ENCODE peak calls at places on chromosomes 13 and 19, in five cellular contexts. P is left lung, E is cardiac fibroblast, K is mucosa of descending colon, J is heart left ventricle. Y is an unnamed sample.

GRCh38 chr19:53511933-53512374 is 26.0 kb upstream of the ZNF331 start:
- DNase-seq in P (peak; percentile 45), E (peak; percentile 78), K (peak; percentile 70), J (peak; percentile 45), Y (no peak)

GRCh38 chr19:2607712-2608601 is 94.5 kb downstream of the GNG7 start:
- DNase-seq in P (no peak), E (no peak), K (peak; percentile 37), J (no peak), Y (no peak)

GRCh38 chr13:51797664-51798488 is 6.1 kb downstream of the DHRS12 start:
- DNase-seq in P (no peak), E (peak; percentile 72), K (no peak), J (no peak), Y (peak; percentile 64)

GRCh38 chr19:2477141-2477710 is 1.3 kb downstream of the GADD45B start:
- DNase-seq in P (peak; percentile 57), E (peak; percentile 51), K (peak; percentile 76), J (peak; percentile 66), Y (no peak)

GRCh38 chr19:35216833-35217707 is 11.5 kb downstream of the FAM187B start:
- DNase-seq in P (no peak), E (no peak), K (no peak), J (peak; percentile 37), Y (no peak)

GRCh38 chr19:56383826-56384605 is 9.3 kb downstream of the ZNF582 start:
- DNase-seq in P (no peak), E (peak; percentile 66), K (no peak), J (no peak), Y (no peak)

GRCh38 chr13:21259571-21260455 is 83.4 kb downstream of the MRPL57 start:
- DNase-seq in P (no peak), E (no peak), K (no peak), J (no peak), Y (no peak)

GRCh38 chr19:4112367-4112766 is 11.6 kb downstream of the MAP2K2 start:
- DNase-seq in P (no peak), E (no peak), K (no peak), J (no peak), Y (no peak)

GRCh38 chr19:30036154-30037129 is 94.4 kb downstream of the URI1 start:
- DNase-seq in P (no peak), E (peak; percentile 9), K (no peak), J (no peak), Y (no peak)

GRCh38 chr13:62327367-62327766 is 911.7 kb upstream of the PCDH20 start:
- DNase-seq in P (no peak), E (no peak), K (no peak), J (no peak), Y (no peak)

GRCh38 chr19:1747285-1748114 is 5.8 kb upstream of the ONECUT3 start:
- DNase-seq in P (no peak), E (peak; percentile 94), K (no peak), J (no peak), Y (no peak)

GRCh38 chr13:54162069-54162468 is 1133.5 kb downstream of the OLFM4 start:
- DNase-seq in P (no peak), E (no peak), K (no peak), J (no peak), Y (peak; percentile 5)

GRCh38 chr13:106570354-106570822 is 2.5 kb upstream of the ARGLU1 start:
- DNase-seq in P (peak; percentile 73), E (peak; percentile 78), K (peak; percentile 71), J (peak; percentile 75), Y (no peak)

GRCh38 chr19:5567360-5567970 is at the start of gene TINCR:
- DNase-seq in P (no peak), E (no peak), K (no peak), J (no peak), Y (no peak)

GRCh38 chr19:28960986-28961705 is 251.8 kb downstream of the UQCRFS1 start:
- DNase-seq in P (no peak), E (peak; percentile 92), K (no peak), J (no peak), Y (no peak)

GRCh38 chr13:58452123-58452623 is 820.6 kb downstream of the PCDH17 start:
- DNase-seq in P (no peak), E (no peak), K (no peak), J (no peak), Y (no peak)

GRCh38 chr19:54905908-54906511 is at the start of gene NCR1:
- DNase-seq in P (no peak), E (no peak), K (no peak), J (no peak), Y (no peak)

GRCh38 chr13:112573710-112574109 is 14.2 kb downstream of the TUBGCP3 start:
- DNase-seq in P (peak; percentile 60), E (no peak), K (no peak), J (no peak), Y (no peak)

GRCh38 chr13:48853381-48854102 is 122.2 kb upstream of the FNDC3A start:
- DNase-seq in P (no peak), E (peak; percentile 86), K (no peak), J (no peak), Y (no peak)

GRCh38 chr19:19610376-19611240 is 7.9 kb downstream of the PBX4 start:
- DNase-seq in P (no peak), E (no peak), K (no peak), J (no peak), Y (no peak)

GRCh38 chr13:64069892-64070291 is 2654.2 kb upstream of the PCDH20 start:
- DNase-seq in P (no peak), E (no peak), K (no peak), J (no peak), Y (no peak)

GRCh38 chr13:37132211-37132610 is 26.7 kb upstream of the CSNK1A1L start:
- DNase-seq in P (no peak), E (peak; percentile 63), K (no peak), J (no peak), Y (no peak)

GRCh38 chr19:17078920-17079709 is 3.5 kb downstream of the MYO9B start:
- DNase-seq in P (no peak), E (no peak), K (no peak), J (no peak), Y (no peak)

GRCh38 chr19:19033176-19033425 is 216 bp downstream of the SUGP2 start:
- DNase-seq in P (no peak), E (no peak), K (no peak), J (no peak), Y (no peak)

GRCh38 chr19:18645035-18645511 is 8.2 kb downstream of the KLHL26 start:
- DNase-seq in P (no peak), E (no peak), K (no peak), J (no peak), Y (no peak)

GRCh38 chr19:15419413-15420025 is 731 bp upstream of the AKAP8L start:
- DNase-seq in P (no peak), E (peak; percentile 28), K (no peak), J (no peak), Y (no peak)

DNA sequence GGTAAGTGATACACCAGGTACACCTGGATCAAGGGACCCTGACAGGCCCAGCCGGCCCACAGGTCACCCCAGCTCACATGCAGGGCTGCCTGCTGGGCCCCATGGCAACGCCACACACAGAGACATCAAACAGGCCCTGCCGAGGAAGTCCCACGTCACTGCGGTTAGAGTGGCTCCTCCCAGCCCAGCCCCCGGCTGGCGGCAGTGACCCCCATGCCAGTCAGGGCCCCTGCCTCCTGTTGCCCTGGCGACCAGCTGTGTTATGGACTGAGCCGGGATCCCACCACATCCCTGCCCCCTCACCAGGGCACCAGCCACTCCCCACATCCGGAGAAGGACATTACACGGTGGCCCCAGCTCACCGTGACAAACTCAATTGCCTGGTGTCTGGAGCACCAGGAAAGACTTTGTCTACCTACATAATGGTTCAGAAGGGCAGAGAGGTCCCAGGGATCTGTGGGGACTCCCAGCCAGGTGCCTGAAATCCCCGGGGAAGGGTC is 30.4 kb upstream of the NANOS3 start:
- DNase-seq in P (peak; percentile 95), E (peak; percentile 89), K (peak; percentile 91), J (peak; percentile 92), Y (peak; percentile 84)
- H3K4me3 ChIP-seq in P (peak overlapping the region; percentile 41), E (no peak overlapping the region), K (no peak overlapping the region), J (peak overlapping the region; percentile 62), Y (peak overlapping the region; percentile 64)

DNA sequence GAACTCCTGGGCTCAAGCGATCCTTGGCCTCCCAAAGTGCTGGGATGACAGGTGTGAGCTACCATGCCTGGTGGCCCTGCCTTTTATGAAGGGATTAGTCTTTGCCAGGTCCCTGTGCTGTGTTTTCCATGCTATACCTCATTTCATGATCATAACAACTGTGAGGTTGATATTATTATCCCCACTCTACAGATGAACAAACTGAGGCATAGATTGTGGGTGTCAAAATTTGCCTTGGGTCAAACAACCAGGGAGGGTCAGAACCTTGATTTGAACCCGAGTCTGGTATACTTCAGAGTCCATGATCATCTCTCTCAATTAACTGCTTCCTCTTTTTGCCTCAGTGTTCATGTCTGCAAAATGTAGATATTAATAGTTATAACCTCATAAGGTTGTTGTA is 6.9 kb downstream of the PINLYP start:
- DNase-seq in P (no peak), E (no peak), K (no peak), J (no peak), Y (no peak)
- H3K4me3 ChIP-seq in P (no peak overlapping the region), E (no peak overlapping the region), K (no peak overlapping the region), J (no peak overlapping the region), Y (no peak overlapping the region)

DNA sequence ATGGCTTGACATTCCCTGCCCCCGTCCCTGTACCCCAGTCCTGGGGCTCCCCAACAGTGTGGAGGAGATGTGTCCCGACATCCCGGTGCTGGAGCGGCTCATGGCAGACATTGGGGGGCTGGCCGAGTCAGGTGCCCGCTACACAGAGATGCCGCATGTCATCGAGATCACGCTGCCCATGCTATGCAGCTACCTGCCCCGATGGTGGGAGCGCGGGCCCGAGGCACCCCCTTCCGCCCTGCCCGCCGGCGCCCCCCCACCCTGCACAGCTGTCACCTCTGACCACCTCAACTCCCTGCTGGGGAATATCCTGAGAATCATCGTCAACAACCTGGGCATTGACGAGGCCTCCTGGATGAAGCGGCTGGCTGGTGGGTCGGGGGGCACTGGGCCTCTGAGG is 83.8 kb downstream of the RYR1 start:
- DNase-seq in P (no peak), E (no peak), K (no peak), J (no peak), Y (no peak)
- H3K4me3 ChIP-seq in P (no peak overlapping the region), E (no peak overlapping the region), K (no peak overlapping the region), J (no peak overlapping the region), Y (no peak overlapping the region)

GRCh38 chr19:21022996-21023395 is 2.5 kb downstream of the ZNF430 start:
- DNase-seq in P (no peak), E (peak; percentile 80), K (no peak), J (no peak), Y (no peak)

GRCh38 chr19:21023901-21024300 is 3.4 kb downstream of the ZNF430 start:
- DNase-seq in P (no peak), E (peak; percentile 68), K (no peak), J (no peak), Y (no peak)

DNA sequence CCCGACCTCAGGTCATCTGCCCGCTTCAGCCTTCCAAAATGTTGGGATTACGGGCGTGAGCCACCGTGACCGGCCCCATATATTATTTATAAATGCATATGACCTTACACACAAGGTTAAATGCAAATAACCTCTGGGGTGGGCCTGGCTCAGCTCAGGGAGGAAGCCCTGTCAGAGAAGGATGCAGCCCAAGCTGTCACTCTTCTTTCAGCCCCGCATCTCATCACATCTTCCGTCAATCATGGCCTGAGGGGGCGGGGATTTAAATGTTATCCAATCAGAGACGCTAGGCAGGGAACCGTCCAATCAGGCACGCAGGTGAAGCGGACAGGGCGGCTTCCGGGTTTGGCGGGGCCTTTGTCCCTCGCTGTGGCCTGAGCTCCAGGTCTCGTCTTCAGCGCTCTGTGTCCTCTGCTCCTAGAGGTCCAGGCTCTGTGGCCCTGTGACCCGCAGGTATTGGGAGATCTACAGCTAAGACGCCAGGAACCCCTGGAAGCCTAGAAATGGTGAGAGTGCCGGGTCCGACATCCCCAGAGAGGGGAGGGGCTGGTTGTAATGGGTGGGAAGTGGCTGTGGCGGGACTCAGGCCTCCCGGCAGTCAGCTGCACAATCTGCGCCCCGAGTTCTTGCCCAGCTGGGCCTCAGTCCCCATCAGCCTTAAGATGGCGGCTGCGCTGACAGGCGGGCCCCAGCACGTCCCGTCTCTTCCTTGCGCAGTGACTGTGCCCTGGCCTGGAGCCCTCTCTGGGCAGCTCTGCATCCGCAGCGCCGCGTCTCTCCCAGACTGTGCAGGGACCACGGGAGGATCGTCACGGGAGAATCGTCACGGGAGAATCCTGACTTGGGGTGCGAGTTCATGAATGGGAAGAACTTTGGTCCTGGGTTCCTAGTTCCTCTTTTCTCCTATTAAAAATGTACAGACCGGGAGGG is at the start of gene ZNF430:
- DNase-seq in P (peak; percentile 94), E (peak; percentile 95), K (peak; percentile 91), J (peak; percentile 93), Y (peak; percentile 98)
- H3K4me3 ChIP-seq in P (peak within 1 kb of the TSS; percentile 89), E (peak within 1 kb of the TSS; percentile 89), K (peak within 1 kb of the TSS; percentile 70), J (peak within 1 kb of the TSS; percentile 88), Y (peak within 1 kb of the TSS; percentile 89)